ENCODE peak calls at places on chromosome 18, in four cellular contexts. O, G, L and U are unnamed samples.

GRCh38 chr18:8661754-8662573 is 43.4 kb upstream of the MTCL1 start:
- DNase-seq in O (peak), G (no peak), L (no peak), U (no peak)

GRCh38 chr18:52750995-52751394 is 411.0 kb downstream of the DCC start:
- DNase-seq in O (no peak), G (no peak), L (no peak), U (no peak)

GRCh38 chr18:30781601-30782000 is 260.9 kb downstream of the DSC3 start:
- DNase-seq in O (no peak), G (no peak), L (no peak), U (no peak)

GRCh38 chr18:24853076-24853475 is 392.6 kb downstream of the HRH4 start:
- DNase-seq in O (no peak), G (no peak), L (no peak), U (no peak)

GRCh38 chr18:46411862-46412690 is 244.9 kb downstream of the LOXHD1 start:
- DNase-seq in O (no peak), G (no peak), L (no peak), U (no peak)

GRCh38 chr18:48404707-48405106 is 4.5 kb downstream of the ZBTB7C start:
- DNase-seq in O (no peak), G (no peak), L (no peak), U (no peak)

GRCh38 chr18:46676162-46676830 is 19.3 kb upstream of the LOXHD1 start:
- DNase-seq in O (no peak), G (no peak), L (no peak), U (peak)

GRCh38 chr18:41326311-41326710 is 628.7 kb upstream of the PIK3C3 start:
- DNase-seq in O (no peak), G (no peak), L (no peak), U (no peak)

GRCh38 chr18:47204908-47205522 is 28.9 kb upstream of the IER3IP1 start:
- DNase-seq in O (peak), G (peak), L (peak), U (no peak)

GRCh38 chr18:5611221-5611620 is 67.4 kb upstream of the EPB41L3 start:
- DNase-seq in O (no peak), G (no peak), L (no peak), U (no peak)

GRCh38 chr18:23828426-23828825 is 139.2 kb downstream of the LAMA3 start:
- DNase-seq in O (no peak), G (peak), L (peak), U (no peak)

GRCh38 chr18:61898576-61899205 is 5.9 kb upstream of the RNF152 start:
- DNase-seq in O (no peak), G (peak), L (no peak), U (no peak)

GRCh38 chr18:32899819-32900218 is 127.0 kb upstream of the KLHL14 start:
- DNase-seq in O (no peak), G (peak), L (no peak), U (no peak)

GRCh38 chr18:23330423-23330822 is 122.7 kb upstream of the RIOK3 start:
- DNase-seq in O (no peak), G (no peak), L (no peak), U (no peak)

GRCh38 chr18:47492691-47493090 is 241.2 kb upstream of the SKOR2 start:
- DNase-seq in O (no peak), G (no peak), L (no peak), U (no peak)

GRCh38 chr18:181711-182110 is 23.4 kb downstream of the USP14 start:
- DNase-seq in O (no peak), G (no peak), L (no peak), U (no peak)

GRCh38 chr18:8937695-8938094 is 164.8 kb upstream of the NDUFV2 start:
- DNase-seq in O (no peak), G (no peak), L (no peak), U (no peak)

GRCh38 chr18:398866-399637 is 101.4 kb downstream of the COLEC12 start:
- DNase-seq in O (no peak), G (no peak), L (no peak), U (no peak)

GRCh38 chr18:26702023-26702422 is 153.7 kb upstream of the KCTD1 start:
- DNase-seq in O (no peak), G (no peak), L (no peak), U (no peak)

GRCh38 chr18:31637445-31637844 is 45.8 kb downstream of the TTR start:
- DNase-seq in O (no peak), G (no peak), L (no peak), U (no peak)

GRCh38 chr18:9289698-9290097 is 44.9 kb upstream of the TWSG1 start:
- DNase-seq in O (no peak), G (no peak), L (no peak), U (no peak)

GRCh38 chr18:23503038-23503966 is at the start of gene RMC1:
- DNase-seq in O (peak), G (peak), L (peak), U (no peak)

GRCh38 chr18:46152808-46153617 is 48.8 kb downstream of the HAUS1 start:
- DNase-seq in O (peak), G (no peak), L (no peak), U (peak)

GRCh38 chr18:2316686-2317308 is 254.5 kb downstream of the METTL4 start:
- DNase-seq in O (no peak), G (peak), L (no peak), U (no peak)

GRCh38 chr18:2310824-2311349 is 260.4 kb downstream of the METTL4 start:
- DNase-seq in O (no peak), G (no peak), L (no peak), U (no peak)

GRCh38 chr18:2313332-2313731 is 258.0 kb downstream of the METTL4 start:
- DNase-seq in O (no peak), G (no peak), L (no peak), U (no peak)

GRCh38 chr18:2316082-2316481 is 255.2 kb downstream of the METTL4 start:
- DNase-seq in O (no peak), G (no peak), L (no peak), U (no peak)

GRCh38 chr18:2312440-2312839 is 258.9 kb downstream of the METTL4 start:
- DNase-seq in O (no peak), G (no peak), L (no peak), U (no peak)
- TF ChIP-seq TCF7L2 in O (no peak), G (no peak), L (no peak), U (no peak)

DNA sequence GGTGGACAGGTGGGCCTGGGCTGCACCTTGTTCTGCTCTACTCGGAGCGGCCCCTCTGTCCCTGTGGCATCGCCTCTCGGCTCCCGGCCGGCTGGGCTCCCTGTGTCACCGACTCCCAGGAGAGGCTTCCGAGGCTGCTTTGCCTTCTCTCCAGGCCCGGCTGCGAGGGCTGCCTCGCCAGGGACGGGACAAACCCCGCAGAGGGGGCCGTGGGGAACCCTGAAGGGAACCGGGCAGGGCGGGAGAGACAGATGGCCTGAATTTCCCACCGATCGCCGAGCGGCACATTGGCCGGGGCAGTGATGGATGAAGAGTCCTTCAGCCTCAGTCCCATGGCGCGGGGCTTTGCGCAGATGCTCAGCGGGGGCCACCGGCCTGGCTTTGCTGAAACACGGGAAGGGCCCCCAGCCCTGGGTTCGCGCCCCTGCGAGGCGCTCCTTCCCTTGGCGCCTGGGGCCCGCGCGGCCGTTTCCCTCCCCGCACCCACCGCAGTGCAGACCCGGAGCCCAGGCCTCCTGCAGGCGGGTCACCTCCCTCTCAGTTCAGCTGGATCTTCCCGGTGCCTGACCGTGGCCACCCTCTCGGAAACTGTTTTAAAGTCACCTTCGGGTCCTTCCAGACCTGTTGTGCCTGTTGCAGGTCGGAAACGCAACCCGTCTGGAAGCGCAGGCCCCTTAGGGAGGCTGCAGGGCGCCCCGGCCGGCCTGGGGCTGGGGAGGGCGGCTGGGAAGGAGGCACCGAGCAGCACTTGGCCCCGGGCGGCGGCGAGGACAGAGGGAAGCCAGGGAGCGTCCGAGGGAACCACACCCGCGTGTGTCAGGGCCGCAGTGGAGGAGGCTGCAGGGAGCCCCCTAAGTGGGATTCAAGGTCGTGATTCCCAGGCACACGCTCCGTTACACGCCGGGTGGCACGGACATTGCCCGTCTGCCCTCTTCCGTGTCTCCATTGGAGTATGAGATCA is 341.9 kb upstream of the SALL3 start:
- DNase-seq in O (no peak), G (no peak), L (no peak), U (no peak)
- TF ChIP-seq TCF7L2 in O (no peak), G (no peak), L (no peak), U (no peak)

GRCh38 chr18:58269931-58270330 is 225.9 kb downstream of the NEDD4L start:
- DNase-seq in O (no peak), G (no peak), L (peak), U (no peak)
- TF ChIP-seq TCF7L2 in O (no peak), G (no peak), L (no peak), U (no peak)

DNA sequence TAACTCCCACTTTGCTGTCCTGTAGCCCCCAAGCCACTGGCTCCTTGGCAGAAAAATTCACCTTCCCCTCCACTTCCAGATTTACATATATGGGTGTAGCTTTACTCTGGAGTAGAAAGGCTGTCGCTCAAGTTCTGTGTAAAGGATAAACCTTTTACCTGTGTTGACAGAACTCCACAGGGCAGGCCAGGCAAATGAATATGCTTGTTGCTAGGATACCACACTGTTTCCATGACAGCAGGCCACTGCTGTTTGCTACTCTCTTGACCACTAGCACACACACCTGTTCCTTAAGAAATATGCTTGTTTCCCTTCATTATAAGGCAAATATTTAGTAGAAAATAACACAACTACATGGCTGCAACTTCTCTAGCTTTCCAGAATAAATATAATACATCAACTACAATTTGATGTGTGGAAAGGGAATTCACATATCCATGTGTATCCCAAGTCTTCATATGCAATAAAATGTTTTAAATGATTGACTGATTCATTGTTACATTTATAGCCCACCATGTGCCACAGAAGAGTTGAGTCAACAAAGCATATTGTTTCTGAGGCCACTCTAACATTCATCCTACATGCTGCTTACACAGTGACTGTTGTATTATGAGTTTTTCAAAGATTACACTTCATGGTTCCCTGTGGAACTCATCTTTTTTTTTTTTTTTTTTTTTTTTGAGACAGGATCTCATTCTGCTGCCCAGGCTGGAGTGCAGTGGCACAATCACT is 56.2 kb upstream of the ROCK1 start:
- DNase-seq in O (no peak), G (peak), L (peak), U (no peak)
- TF ChIP-seq TCF7L2 in O (no peak), G (no peak), L (no peak), U (no peak)

GRCh38 chr18:12408247-12408869 is 629 bp downstream of the PRELID3A start:
- DNase-seq in O (no peak), G (no peak), L (no peak), U (no peak)
- TF ChIP-seq TCF7L2 in O (no peak), G (no peak), L (no peak), U (no peak)

DNA sequence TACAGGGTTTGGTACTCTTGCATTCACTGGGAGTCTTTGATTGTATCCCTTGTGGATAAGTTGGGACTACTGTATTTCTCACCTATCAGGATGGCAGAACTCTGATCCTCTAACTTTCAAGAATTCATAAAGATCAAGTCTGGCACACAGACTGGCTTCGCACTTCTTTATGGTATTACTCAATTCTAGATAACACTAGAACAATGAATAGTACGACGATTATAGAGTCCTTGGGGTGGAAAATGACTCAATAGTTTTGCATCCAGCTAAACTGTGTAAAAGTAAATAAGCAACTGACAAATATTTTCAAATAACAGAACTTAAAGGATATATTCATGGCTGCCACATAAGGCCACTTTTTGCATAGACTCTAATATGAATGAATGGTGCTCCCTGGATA is 103.4 kb upstream of the MEX3C start:
- DNase-seq in O (no peak), G (no peak), L (no peak), U (no peak)
- TF ChIP-seq TCF7L2 in O (no peak), G (no peak), L (no peak), U (no peak)

GRCh38 chr18:60804412-60804811 is 431.8 kb upstream of the MC4R start:
- DNase-seq in O (no peak), G (no peak), L (no peak), U (no peak)
- TF ChIP-seq TCF7L2 in O (no peak), G (no peak), L (no peak), U (no peak)